ENCODE peak calls at places on chromosomes 1 and 21, in ten cellular contexts. O is breast epithelium, Y is HepG2, E is stomach, B is prostate gland, A is GM12892, R is spleen, J is esophagus muscularis mucosa, Q is endothelial cell of umbilical vein, M is GM12891. H is an unnamed sample.

GRCh38 chr1:215845224-215845902 is 278.3 kb downstream of the KCTD3 start:
- DNase-seq in O (no peak), Y (no peak), E (no peak), B (no peak), A (no peak), R (no peak), J (no peak), Q (no peak), M (no peak), H (no peak)

GRCh38 chr1:233140974-233141373 is 154.6 kb downstream of the PCNX2 start:
- DNase-seq in O (no peak), Y (no peak), E (no peak), B (no peak), A (no peak), R (no peak), J (no peak), Q (peak; percentile 12), M (no peak), H (no peak)

GRCh38 chr1:212470059-212470458 is 37.3 kb downstream of the NENF start:
- DNase-seq in O (peak; percentile 85), Y (no peak), E (peak; percentile 75), B (peak; percentile 62), A (no peak), R (peak; percentile 60), J (peak; percentile 94), Q (no peak), M (no peak), H (peak; percentile 64)

GRCh38 chr1:160219062-160219929 is 14.1 kb downstream of the PEA15 start:
- DNase-seq in O (peak; percentile 61), Y (peak; percentile 45), E (peak; percentile 45), B (peak; percentile 39), A (no peak), R (no peak), J (no peak), Q (peak; percentile 73), M (no peak), H (peak; percentile 52)

GRCh38 chr1:55833452-55834160 is 618.4 kb upstream of the USP24 start:
- DNase-seq in O (no peak), Y (no peak), E (no peak), B (no peak), A (no peak), R (no peak), J (no peak), Q (no peak), M (no peak), H (no peak)

GRCh38 chr1:115398745-115399144 is 60.7 kb upstream of the NGF start:
- DNase-seq in O (no peak), Y (no peak), E (no peak), B (no peak), A (no peak), R (no peak), J (no peak), Q (no peak), M (no peak), H (no peak)

GRCh38 chr1:207918571-207918970 is 7.6 kb upstream of the CD34 start:
- DNase-seq in O (no peak), Y (no peak), E (no peak), B (no peak), A (no peak), R (no peak), J (peak; percentile 74), Q (peak; percentile 71), M (no peak), H (no peak)

GRCh38 chr1:234488054-234488953 is 9.3 kb upstream of the TARBP1 start:
- DNase-seq in O (no peak), Y (no peak), E (no peak), B (no peak), A (no peak), R (peak; percentile 33), J (no peak), Q (no peak), M (no peak), H (no peak)

GRCh38 chr1:27360159-27361043 is 6.4 kb downstream of the MAP3K6 start:
- DNase-seq in O (no peak), Y (no peak), E (no peak), B (no peak), A (no peak), R (peak; percentile 92), J (no peak), Q (no peak), M (no peak), H (peak; percentile 52)
- TF ChIP-seq POLR2AphosphoS5 in O (no peak), Y (no peak), E (no peak), B (no peak), A (no peak), R (peak; percentile 57), J (no peak), Q (no peak), M (no peak), H (no peak)

GRCh38 chr1:171845998-171846397 is 4.7 kb downstream of the DNM3 start:
- DNase-seq in O (no peak), Y (no peak), E (no peak), B (no peak), A (no peak), R (no peak), J (no peak), Q (no peak), M (no peak), H (no peak)

GRCh38 chr1:171844381-171844780 is 3.1 kb downstream of the DNM3 start:
- DNase-seq in O (no peak), Y (no peak), E (no peak), B (no peak), A (no peak), R (no peak), J (no peak), Q (no peak), M (no peak), H (no peak)

GRCh38 chr1:171841931-171842723 is 829 bp downstream of the DNM3 start:
- DNase-seq in O (no peak), Y (no peak), E (no peak), B (no peak), A (no peak), R (no peak), J (no peak), Q (peak; percentile 15), M (peak; percentile 17), H (no peak)

GRCh38 chr1:171835891-171836290 is 5.4 kb upstream of the DNM3 start:
- DNase-seq in O (no peak), Y (no peak), E (no peak), B (no peak), A (no peak), R (no peak), J (no peak), Q (no peak), M (no peak), H (no peak)

DNA sequence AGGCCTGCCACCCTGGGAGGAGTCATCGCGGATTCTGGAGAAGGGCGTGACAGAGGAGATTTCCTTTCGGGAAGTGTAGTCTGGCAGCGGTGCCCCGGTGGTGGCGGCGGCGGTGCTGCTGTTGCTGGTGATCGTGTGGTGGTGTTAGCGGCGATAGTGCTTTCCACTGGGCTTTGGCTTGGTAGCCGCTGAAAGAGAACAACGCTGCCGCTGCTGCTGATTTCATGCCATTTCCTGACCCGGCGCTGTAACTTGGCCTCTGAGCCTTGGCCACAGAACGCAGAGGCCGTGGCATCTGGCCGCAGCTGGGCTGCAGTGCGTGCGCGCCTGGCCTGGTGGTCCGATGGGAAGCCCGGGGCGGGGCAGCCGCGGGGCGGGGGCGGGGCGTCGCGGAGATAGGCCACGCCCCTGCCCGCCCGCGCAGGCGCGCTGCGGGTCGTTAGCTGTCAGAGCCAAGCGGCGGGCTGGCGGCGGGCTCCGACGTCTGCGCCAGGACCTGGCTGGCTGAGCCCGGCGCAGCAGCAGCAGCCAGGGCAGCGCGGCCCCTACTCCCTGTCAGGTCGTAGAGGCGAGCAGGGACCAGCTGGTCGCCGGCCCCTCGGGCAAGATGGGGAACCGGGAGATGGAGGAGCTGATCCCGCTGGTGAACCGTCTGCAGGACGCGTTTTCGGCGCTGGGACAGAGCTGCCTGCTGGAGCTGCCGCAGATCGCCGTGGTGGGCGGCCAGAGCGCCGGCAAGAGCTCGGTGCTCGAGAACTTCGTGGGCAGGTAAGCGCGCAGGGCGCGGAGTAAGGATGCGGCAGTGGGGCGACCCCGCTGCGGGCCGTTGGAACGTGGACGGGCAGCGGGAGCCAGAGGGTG is at the start of gene DNM3:
- DNase-seq in O (peak; percentile 56), Y (no peak), E (peak; percentile 74), B (peak; percentile 63), A (peak; percentile 85), R (peak; percentile 95), J (peak; percentile 94), Q (peak; percentile 87), M (peak; percentile 88), H (peak; percentile 81)
- TF ChIP-seq POLR2A in O (no peak), Y (no peak), E (no peak), B (peak; percentile 64), A (no peak), R (no peak), J (no peak), Q (peak; percentile 71), M (no peak), H (no peak)

GRCh38 chr1:231338270-231339128 is at the start of gene SPRTN:
- DNase-seq in O (no peak), Y (no peak), E (no peak), B (no peak), A (peak; percentile 34), R (no peak), J (no peak), Q (peak; percentile 43), M (peak; percentile 19), H (no peak)
- TF ChIP-seq POLR2AphosphoS5 in O (peak; percentile 21), Y (no peak), E (no peak), B (no peak), A (no peak), R (no peak), J (no peak), Q (peak; percentile 54), M (no peak), H (no peak)

GRCh38 chr21:44840771-44841170 is 22.9 kb upstream of the SUMO3 start:
- DNase-seq in O (peak; percentile 24), Y (no peak), E (no peak), B (no peak), A (no peak), R (no peak), J (no peak), Q (no peak), M (no peak), H (no peak)

GRCh38 chr21:44838951-44839350 is 21.1 kb upstream of the SUMO3 start:
- DNase-seq in O (peak; percentile 43), Y (no peak), E (no peak), B (no peak), A (no peak), R (no peak), J (no peak), Q (no peak), M (no peak), H (no peak)

GRCh38 chr21:44844256-44844655 is 26.4 kb upstream of the SUMO3 start:
- DNase-seq in O (peak; percentile 39), Y (no peak), E (no peak), B (no peak), A (no peak), R (no peak), J (no peak), Q (no peak), M (no peak), H (no peak)

GRCh38 chr21:44842721-44843445 is 25.0 kb upstream of the SUMO3 start:
- DNase-seq in O (peak; percentile 41), Y (no peak), E (no peak), B (no peak), A (no peak), R (no peak), J (no peak), Q (no peak), M (no peak), H (no peak)

DNA sequence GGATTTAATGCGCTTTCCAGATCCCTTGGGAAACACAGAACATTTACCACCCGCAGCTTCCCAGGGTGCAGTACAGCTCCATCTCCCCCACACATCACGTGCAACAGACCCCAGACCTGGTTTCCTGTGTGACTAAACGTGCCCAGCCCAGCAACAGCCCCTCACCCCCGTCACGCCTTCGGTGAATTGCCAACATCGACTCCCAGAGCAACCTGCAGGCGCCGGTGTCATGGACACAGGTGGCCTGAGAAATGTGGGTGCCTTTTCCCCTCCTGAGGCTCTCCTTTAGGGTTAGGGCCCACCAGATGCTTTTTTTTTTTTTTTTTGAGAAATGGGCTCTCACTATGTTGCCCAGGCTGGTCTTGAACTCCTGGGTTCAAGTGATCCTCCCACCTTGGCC is 24.2 kb upstream of the SUMO3 start:
- DNase-seq in O (peak; percentile 34), Y (no peak), E (no peak), B (no peak), A (no peak), R (no peak), J (no peak), Q (no peak), M (no peak), H (no peak)
- TF ChIP-seq POLR2A in O (no peak), Y (no peak), E (no peak), B (no peak), A (no peak), R (no peak), J (no peak), Q (no peak), M (no peak), H (no peak)